ENCODE peak calls at places on chromosomes 3 and 15, in six cellular contexts. One of them, this sample, is unnamed.

GRCh38 chr3:23644741-23645140 is 161.0 kb upstream of the UBE2E1 start:
- DNase-seq in OCI-M1: no peak
- DNase-seq in cardiac fibroblast: no peak
- DNase-seq in neuronal stem cell: no peak
- DNase-seq in EL: no peak
- DNase-seq in NCI-H2171: no peak
- DNase-seq in this sample: no peak

GRCh38 chr3:71176366-71176765 is 407.2 kb downstream of the FOXP1 start:
- DNase-seq in EL: no peak
- DNase-seq in OCI-M1: no peak
- DNase-seq in NCI-H2171: no peak
- DNase-seq in neuronal stem cell: no peak
- DNase-seq in cardiac fibroblast: no peak
- DNase-seq in this sample: no peak

GRCh38 chr3:127204841-127205582 is 12.1 kb downstream of the PRR23E start:
- DNase-seq in neuronal stem cell: no peak
- DNase-seq in EL: no peak
- DNase-seq in NCI-H2171: no peak
- DNase-seq in OCI-M1: no peak
- DNase-seq in cardiac fibroblast: no peak
- DNase-seq in this sample: no peak

GRCh38 chr15:99135194-99135593 is 30.3 kb downstream of the SYNM start:
- DNase-seq in NCI-H2171: no peak
- DNase-seq in neuronal stem cell: no peak
- DNase-seq in EL: peak
- DNase-seq in OCI-M1: no peak
- DNase-seq in cardiac fibroblast: peak
- DNase-seq in this sample: no peak

GRCh38 chr15:84669726-84670125 is 11.7 kb upstream of the NMB start:
- DNase-seq in EL: peak
- DNase-seq in cardiac fibroblast: no peak
- DNase-seq in neuronal stem cell: no peak
- DNase-seq in NCI-H2171: no peak
- DNase-seq in OCI-M1: no peak
- DNase-seq in this sample: no peak

GRCh38 chr3:112546216-112546759 is 15.5 kb downstream of the ATG3 start:
- DNase-seq in OCI-M1: no peak
- DNase-seq in EL: peak
- DNase-seq in neuronal stem cell: no peak
- DNase-seq in NCI-H2171: no peak
- DNase-seq in cardiac fibroblast: peak
- DNase-seq in this sample: no peak

GRCh38 chr15:83837946-83838571 is 184.1 kb downstream of the ADAMTSL3 start:
- DNase-seq in cardiac fibroblast: peak
- DNase-seq in NCI-H2171: no peak
- DNase-seq in OCI-M1: peak
- DNase-seq in EL: peak
- DNase-seq in neuronal stem cell: peak
- DNase-seq in this sample: peak

GRCh38 chr3:28576590-28577220 is 228.1 kb upstream of the AZI2 start:
- DNase-seq in EL: no peak
- DNase-seq in cardiac fibroblast: no peak
- DNase-seq in OCI-M1: no peak
- DNase-seq in neuronal stem cell: peak
- DNase-seq in NCI-H2171: no peak
- DNase-seq in this sample: no peak

GRCh38 chr3:42213417-42213816 is 52.6 kb downstream of the CCK start:
- DNase-seq in NCI-H2171: no peak
- DNase-seq in EL: no peak
- DNase-seq in neuronal stem cell: no peak
- DNase-seq in cardiac fibroblast: no peak
- DNase-seq in OCI-M1: no peak
- DNase-seq in this sample: no peak

GRCh38 chr3:69086133-69086722 is 1.5 kb downstream of the ARL6IP5 start:
- DNase-seq in OCI-M1: peak
- DNase-seq in cardiac fibroblast: peak
- DNase-seq in neuronal stem cell: no peak
- DNase-seq in NCI-H2171: peak
- DNase-seq in EL: peak
- DNase-seq in this sample: peak

GRCh38 chr3:74897006-74897405 is 282.5 kb upstream of the CNTN3 start:
- DNase-seq in neuronal stem cell: no peak
- DNase-seq in OCI-M1: peak
- DNase-seq in EL: peak
- DNase-seq in NCI-H2171: no peak
- DNase-seq in cardiac fibroblast: peak
- DNase-seq in this sample: no peak

GRCh38 chr3:138124689-138125420 is 7.3 kb downstream of the A4GNT start:
- DNase-seq in EL: peak
- DNase-seq in OCI-M1: no peak
- DNase-seq in NCI-H2171: no peak
- DNase-seq in cardiac fibroblast: peak
- DNase-seq in neuronal stem cell: no peak
- DNase-seq in this sample: no peak

GRCh38 chr3:24296441-24297205 is 198.0 kb downstream of the THRB start:
- DNase-seq in NCI-H2171: no peak
- DNase-seq in neuronal stem cell: no peak
- DNase-seq in cardiac fibroblast: no peak
- DNase-seq in EL: peak
- DNase-seq in OCI-M1: no peak
- DNase-seq in this sample: no peak

GRCh38 chr3:186021673-186022362 is 84.0 kb upstream of the TRA2B start:
- DNase-seq in neuronal stem cell: no peak
- DNase-seq in NCI-H2171: no peak
- DNase-seq in cardiac fibroblast: peak
- DNase-seq in OCI-M1: no peak
- DNase-seq in EL: peak
- DNase-seq in this sample: peak